ENCODE peak calls at places on chromosomes 6 and 20, in seven cellular contexts. K, F, Z, W, T, M and S are unnamed samples.

GRCh38 chr20:38165966-38166706 is 1.1 kb upstream of the TGM2 start:
- DNase-seq in T (no peak), M (no peak), F (no peak), K (peak), W (peak), Z (no peak), S (no peak)

GRCh38 chr6:148086843-148087242 is 255.8 kb upstream of the SASH1 start:
- DNase-seq in T (no peak), M (no peak), Z (no peak), W (no peak), K (no peak), F (no peak), S (no peak)

GRCh38 chr6:149354009-149354408 is 36.5 kb downstream of the TAB2 start:
- DNase-seq in K (no peak), M (no peak), F (peak), W (no peak), Z (no peak), T (no peak), S (no peak)

GRCh38 chr6:3518356-3518841 is 61.5 kb upstream of the SLC22A23 start:
- DNase-seq in Z (peak), T (no peak), F (no peak), M (no peak), W (peak), K (peak), S (no peak)

GRCh38 chr6:92180090-92180489 is 1239.3 kb downstream of the EPHA7 start:
- DNase-seq in M (no peak), K (no peak), T (no peak), F (no peak), W (no peak), Z (no peak), S (no peak)

GRCh38 chr20:1946762-1947534 is 46.9 kb downstream of the PDYN start:
- DNase-seq in F (no peak), M (peak), W (peak), K (peak), Z (no peak), T (no peak), S (no peak)

GRCh38 chr6:88569959-88570358 is 393.5 kb downstream of the RNGTT start:
- DNase-seq in K (no peak), F (no peak), Z (no peak), T (no peak), W (no peak), M (no peak), S (no peak)

GRCh38 chr6:158322724-158323560 is 10.7 kb downstream of the TULP4 start:
- DNase-seq in F (no peak), K (peak), Z (no peak), W (peak), T (peak), M (no peak), S (no peak)

GRCh38 chr20:17515053-17515452 is 16.1 kb downstream of the BFSP1 start:
- DNase-seq in K (no peak), Z (no peak), F (no peak), M (no peak), W (no peak), T (no peak), S (no peak)

GRCh38 chr20:22974354-22974753 is 60.8 kb upstream of the SSTR4 start:
- DNase-seq in W (peak), K (peak), Z (no peak), F (no peak), T (no peak), M (no peak), S (no peak)

GRCh38 chr6:166566026-166567011 is 20.2 kb downstream of the RAMACL start:
- DNase-seq in T (no peak), F (no peak), M (no peak), K (no peak), Z (no peak), W (no peak), S (no peak)

GRCh38 chr6:149567194-149567586 is 1.0 kb downstream of the GINM1 start:
- DNase-seq in T (no peak), K (no peak), F (no peak), Z (no peak), M (no peak), W (no peak), S (no peak)

GRCh38 chr20:8532169-8532568 is 400.1 kb downstream of the PLCB1 start:
- DNase-seq in K (no peak), M (no peak), Z (no peak), T (no peak), F (peak), W (no peak), S (no peak)

GRCh38 chr6:161870236-161870901 is 596.5 kb upstream of the AGPAT4 start:
- DNase-seq in Z (no peak), K (no peak), M (no peak), F (no peak), W (no peak), T (no peak), S (no peak)

GRCh38 chr6:5457983-5458683 is 196.8 kb downstream of the FARS2 start:
- DNase-seq in Z (no peak), M (no peak), T (no peak), K (no peak), F (no peak), W (no peak), S (peak)

GRCh38 chr6:41120058-41120457 is 34.1 kb downstream of the TREML1 start:
- DNase-seq in T (no peak), K (no peak), M (no peak), Z (no peak), W (no peak), F (no peak), S (no peak)

GRCh38 chr6:154580397-154581135 is 70.1 kb upstream of the CNKSR3 start:
- DNase-seq in W (no peak), K (no peak), Z (no peak), F (no peak), M (no peak), T (no peak), S (no peak)

GRCh38 chr6:38510205-38510604 is 129.5 kb downstream of the BTBD9 start:
- DNase-seq in K (peak), T (no peak), W (no peak), F (no peak), Z (no peak), M (no peak), S (no peak)

GRCh38 chr6:71602385-71602949 is 283.9 kb upstream of the RIMS1 start:
- DNase-seq in M (no peak), Z (peak), F (no peak), T (no peak), K (no peak), W (peak), S (no peak)

GRCh38 chr20:51286758-51287157 is 255.8 kb downstream of the NFATC2 start:
- DNase-seq in Z (no peak), T (no peak), F (no peak), M (no peak), K (no peak), W (no peak), S (no peak)

GRCh38 chr6:79425589-79426311 is 111.5 kb downstream of the LCA5 start:
- DNase-seq in Z (no peak), K (no peak), T (no peak), W (no peak), F (no peak), M (no peak), S (no peak)

GRCh38 chr6:2220154-2220553 is 25.3 kb downstream of the GMDS start:
- DNase-seq in W (no peak), K (no peak), F (no peak), Z (no peak), T (no peak), M (no peak), S (no peak)

GRCh38 chr6:48962041-48962440 is 501.0 kb downstream of the MMUT start:
- DNase-seq in W (no peak), Z (no peak), K (peak), T (no peak), F (no peak), M (no peak), S (no peak)